ENCODE peak calls at places on chromosome 20, in five cellular contexts. C is GM04504; T is suprapubic skin; G is stimulated activated CD4-positive, alpha-beta T cell treated with anti-CD3 and anti-CD28 coated beads, Interleukin-15, amount 100 ng/mL, for 1 hour; M is activated naive CD4-positive, alpha-beta T cell treated with Interleukin-2 at 50 U/mL for 16 hours. W is an unnamed sample.
A peak's percentile ranks its signal among the peaks of the same experiment; 100 is the strongest.

GRCh38 chr20:45701104-45701503 is 734 bp upstream of the WFDC13 start:
- DNase-seq in C (no peak), T (no peak), G (no peak), M (no peak), W (no peak)

GRCh38 chr20:50987493-50988210 is 29.0 kb downstream of the MOCS3 start:
- DNase-seq in C (peak; percentile 69), T (no peak), G (no peak), M (peak; percentile 47), W (peak; percentile 54)

GRCh38 chr20:44069203-44069931 is 117.6 kb downstream of the JPH2 start:
- DNase-seq in C (no peak), T (peak; percentile 48), G (no peak), M (peak; percentile 51), W (peak; percentile 50)

GRCh38 chr20:50558483-50558925 is 48.3 kb downstream of the PTPN1 start:
- DNase-seq in C (peak; percentile 56), T (no peak), G (no peak), M (no peak), W (no peak)

GRCh38 chr20:51255417-51255816 is 232.5 kb upstream of the KCNG1 start:
- DNase-seq in C (no peak), T (no peak), G (no peak), M (no peak), W (no peak)

GRCh38 chr20:62758226-62758912 is 37.9 kb upstream of the MRGBP start:
- DNase-seq in C (no peak), T (no peak), G (no peak), M (no peak), W (no peak)

GRCh38 chr20:51650685-51651134 is 108.2 kb upstream of the NFATC2 start:
- DNase-seq in C (no peak), T (no peak), G (no peak), M (no peak), W (no peak)

GRCh38 chr20:23622839-23623343 is 14.9 kb downstream of the CST3 start:
- DNase-seq in C (peak; percentile 79), T (no peak), G (no peak), M (no peak), W (no peak)

GRCh38 chr20:38601216-38602184 is at the start of gene ARHGAP40:
- DNase-seq in C (no peak), T (no peak), G (no peak), M (peak; percentile 3), W (peak; percentile 53)

GRCh38 chr20:48186915-48187314 is 401.6 kb upstream of the SULF2 start:
- DNase-seq in C (no peak), T (no peak), G (no peak), M (no peak), W (no peak)

GRCh38 chr20:36315545-36316351 is 9.6 kb downstream of the DLGAP4 start:
- DNase-seq in C (no peak), T (peak; percentile 66), G (no peak), M (no peak), W (no peak)

GRCh38 chr20:63968136-63968927 is 1.4 kb downstream of the ZNF512B start:
- DNase-seq in C (no peak), T (no peak), G (no peak), M (no peak), W (no peak)

GRCh38 chr20:24990810-24991252 is 1.7 kb downstream of the APMAP start:
- DNase-seq in C (no peak), T (peak; percentile 65), G (no peak), M (no peak), W (no peak)

GRCh38 chr20:16350465-16350864 is 222.8 kb downstream of the KIF16B start:
- DNase-seq in C (peak; percentile 54), T (no peak), G (no peak), M (no peak), W (no peak)

GRCh38 chr20:58143531-58143930 is 84.9 kb downstream of the ANKRD60 start:
- DNase-seq in C (no peak), T (no peak), G (no peak), M (no peak), W (no peak)

GRCh38 chr20:53643031-53643832 is 49.6 kb upstream of the ZNF217 start:
- DNase-seq in C (peak; percentile 74), T (no peak), G (peak; percentile 34), M (peak; percentile 68), W (peak; percentile 52)

W was measured in GM12891.